ENCODE peak calls at places on chromosome 21, in four cellular contexts. U is psoas muscle; S is CD8-positive, alpha-beta T cell; P is activated CD8-positive, alpha-beta memory T cell treated with anti-CD3 and anti-CD28 coated beads, Interleukin-2, amount 10 ng/mL, durations not matched to agents 7 days and 5 days. G is an unnamed sample.

GRCh38 chr21:25490742-25491141 is 116.5 kb downstream of the MRPL39 start:
- ATAC-seq in P (peak; percentile 53), U (no peak), S (no peak), G (no peak)

GRCh38 chr21:43696214-43696613 is 22.7 kb upstream of the PDXK start:
- ATAC-seq in S (no peak), P (no peak), U (no peak), G (no peak)

GRCh38 chr21:26719750-26720149 is 125.5 kb downstream of the ADAMTS1 start:
- ATAC-seq in S (no peak), U (peak; percentile 99), P (no peak), G (no peak)

GRCh38 chr21:39567180-39567972 is 45.4 kb upstream of the B3GALT5 start:
- ATAC-seq in U (no peak), P (no peak), S (no peak), G (no peak)

GRCh38 chr21:21714396-21714795 is 716.2 kb downstream of the NCAM2 start:
- ATAC-seq in P (no peak), U (no peak), S (no peak), G (no peak)

GRCh38 chr21:46368533-46369285 is 44.8 kb downstream of the PCNT start:
- ATAC-seq in P (peak; percentile 95), U (peak; percentile 34), S (peak; percentile 90), G (peak; percentile 93)

GRCh38 chr21:31941694-31942093 is 68.9 kb downstream of the HUNK start:
- ATAC-seq in S (no peak), P (no peak), U (no peak), G (no peak)

GRCh38 chr21:36288651-36289243 is 31.2 kb upstream of the MORC3 start:
- ATAC-seq in U (peak; percentile 21), S (peak; percentile 81), P (peak; percentile 75), G (peak; percentile 63)

GRCh38 chr21:8989261-8989882 is 1532.0 kb upstream of the TPTE start:
- ATAC-seq in P (no peak), S (no peak), U (peak; percentile 47), G (peak; percentile 45)

GRCh38 chr21:45391743-45392079 is 13.3 kb upstream of the COL18A1 start:
- ATAC-seq in P (no peak), U (no peak), S (no peak), G (no peak)

G was measured in stimulated activated memory B cell treated with anti-CD40 and anti-IgM and Interleukin-4, amounts not matched to agents 10 μg/mL and 1 μg/mL and 100 μg/mL, for 72 hours.